ENCODE peak calls at places on chromosomes 3 and 15, in four cellular contexts. One of them, this sample, is unnamed.

GRCh38 chr15:63277044-63277892 is at the start of gene APH1B:
- DNase-seq in K562: peak; percentile 96
- DNase-seq in A549: peak; percentile 83
- DNase-seq in GM12878: no peak
- DNase-seq in this sample: peak; percentile 31

GRCh38 chr15:99621767-99622166 is 56.0 kb downstream of the MEF2A start:
- DNase-seq in K562: no peak
- DNase-seq in GM12878: no peak
- DNase-seq in A549: no peak
- DNase-seq in this sample: no peak

GRCh38 chr15:74330861-74331408 is 36.5 kb downstream of the CYP11A1 start:
- DNase-seq in A549: no peak
- DNase-seq in K562: no peak
- DNase-seq in GM12878: no peak
- DNase-seq in this sample: no peak

GRCh38 chr3:16790432-16791379 is 94.0 kb upstream of the PLCL2 start:
- DNase-seq in A549: no peak
- DNase-seq in GM12878: no peak
- DNase-seq in K562: no peak
- DNase-seq in this sample: no peak

GRCh38 chr15:90358124-90359033 is 6.3 kb downstream of the ZNF774 start:
- DNase-seq in K562: no peak
- DNase-seq in A549: peak; percentile 46
- DNase-seq in GM12878: no peak
- DNase-seq in this sample: no peak

GRCh38 chr15:79640206-79640605 is 208.1 kb downstream of the MINAR1 start:
- DNase-seq in K562: no peak
- DNase-seq in GM12878: no peak
- DNase-seq in A549: peak; percentile 91
- DNase-seq in this sample: peak; percentile 7

GRCh38 chr3:14113964-14114667 is 10.6 kb downstream of the CHCHD4 start:
- DNase-seq in GM12878: no peak
- DNase-seq in A549: no peak
- DNase-seq in K562: no peak
- DNase-seq in this sample: peak; percentile 47

GRCh38 chr3:18389108-18389733 is 35.9 kb downstream of the SATB1 start:
- DNase-seq in K562: no peak
- DNase-seq in A549: peak; percentile 15
- DNase-seq in GM12878: no peak
- DNase-seq in this sample: peak; percentile 3

GRCh38 chr3:105274958-105275357 is 91.8 kb upstream of the ALCAM start:
- DNase-seq in A549: peak; percentile 79
- DNase-seq in K562: no peak
- DNase-seq in GM12878: no peak
- DNase-seq in this sample: no peak

GRCh38 chr3:178989821-178990220 is 81.8 kb downstream of the ZMAT3 start:
- DNase-seq in GM12878: no peak
- DNase-seq in A549: no peak
- DNase-seq in K562: no peak
- DNase-seq in this sample: no peak

GRCh38 chr3:99960941-99961340 is 143.3 kb downstream of the CMSS1 start:
- DNase-seq in A549: no peak
- DNase-seq in K562: no peak
- DNase-seq in GM12878: no peak
- DNase-seq in this sample: no peak

GRCh38 chr3:23706116-23706515 is 99.6 kb upstream of the UBE2E1 start:
- DNase-seq in GM12878: no peak
- DNase-seq in K562: no peak
- DNase-seq in A549: no peak
- DNase-seq in this sample: no peak

GRCh38 chr15:41154412-41154811 is 38.3 kb upstream of the INO80 start:
- DNase-seq in A549: no peak
- DNase-seq in GM12878: no peak
- DNase-seq in K562: no peak
- DNase-seq in this sample: no peak

GRCh38 chr15:77186518-77187095 is 115.7 kb upstream of the TSPAN3 start:
- DNase-seq in A549: peak; percentile 42
- DNase-seq in GM12878: peak; percentile 39
- DNase-seq in K562: no peak
- DNase-seq in this sample: no peak

GRCh38 chr3:84318273-84318809 is 640.4 kb upstream of the CADM2 start:
- DNase-seq in A549: peak; percentile 1
- DNase-seq in K562: no peak
- DNase-seq in GM12878: no peak
- DNase-seq in this sample: no peak

GRCh38 chr15:22979069-22979698 is 984 bp downstream of the CYFIP1 start:
- DNase-seq in GM12878: no peak
- DNase-seq in K562: peak; percentile 51
- DNase-seq in A549: peak; percentile 73
- DNase-seq in this sample: peak; percentile 36

GRCh38 chr3:171865191-171865865 is 22.2 kb downstream of the TMEM212 start:
- DNase-seq in GM12878: no peak
- DNase-seq in A549: no peak
- DNase-seq in K562: no peak
- DNase-seq in this sample: no peak

GRCh38 chr3:125109541-125109925 is 53.7 kb upstream of the HEG1 start:
- DNase-seq in GM12878: no peak
- DNase-seq in K562: no peak
- DNase-seq in A549: no peak
- DNase-seq in this sample: no peak

GRCh38 chr15:39188930-39189329 is 391.9 kb upstream of the THBS1 start:
- DNase-seq in A549: peak; percentile 80
- DNase-seq in GM12878: no peak
- DNase-seq in K562: no peak
- DNase-seq in this sample: peak; percentile 37

GRCh38 chr3:124467980-124468902 is 262.0 kb upstream of the UMPS start:
- DNase-seq in GM12878: no peak
- DNase-seq in A549: peak; percentile 44
- DNase-seq in K562: peak; percentile 74
- DNase-seq in this sample: peak; percentile 20

GRCh38 chr3:137509354-137510045 is 254.6 kb upstream of the SOX14 start:
- DNase-seq in K562: no peak
- DNase-seq in A549: no peak
- DNase-seq in GM12878: no peak
- DNase-seq in this sample: peak; percentile 50

GRCh38 chr15:42491540-42492225 is 742 bp upstream of the ZNF106 start:
- DNase-seq in K562: no peak
- DNase-seq in A549: peak; percentile 30
- DNase-seq in GM12878: no peak
- DNase-seq in this sample: peak; percentile 27

GRCh38 chr15:71116366-71116765 is 1.1 kb downstream of the THSD4 start:
- DNase-seq in K562: no peak
- DNase-seq in GM12878: no peak
- DNase-seq in A549: no peak
- DNase-seq in this sample: no peak

GRCh38 chr15:69997701-69998273 is 99.9 kb downstream of the TLE3 start:
- DNase-seq in K562: no peak
- DNase-seq in A549: peak; percentile 70
- DNase-seq in GM12878: no peak
- DNase-seq in this sample: no peak

GRCh38 chr3:149120051-149120972 is 9.1 kb upstream of the HPS3 start:
- DNase-seq in A549: peak; percentile 80
- DNase-seq in K562: no peak
- DNase-seq in GM12878: peak; percentile 45
- DNase-seq in this sample: peak; percentile 62

GRCh38 chr15:101024709-101025108 is 105.6 kb downstream of the LRRK1 start:
- DNase-seq in GM12878: no peak
- DNase-seq in A549: no peak
- DNase-seq in K562: no peak
- DNase-seq in this sample: no peak

GRCh38 chr3:128620268-128620691 is 30.3 kb downstream of the RPN1 start:
- DNase-seq in GM12878: no peak
- DNase-seq in K562: no peak
- DNase-seq in A549: no peak
- DNase-seq in this sample: no peak

GRCh38 chr3:170815340-170815739 is 54.7 kb downstream of the RPL22L1 start:
- DNase-seq in A549: no peak
- DNase-seq in GM12878: no peak
- DNase-seq in K562: peak; percentile 21
- DNase-seq in this sample: peak; percentile 7

GRCh38 chr3:171457263-171458055 is 2.7 kb downstream of the TNIK start:
- DNase-seq in K562: no peak
- DNase-seq in A549: no peak
- DNase-seq in GM12878: no peak
- DNase-seq in this sample: no peak

GRCh38 chr15:87739866-87740265 is 516.7 kb downstream of the NTRK3 start:
- DNase-seq in A549: no peak
- DNase-seq in K562: no peak
- DNase-seq in GM12878: no peak
- DNase-seq in this sample: no peak

GRCh38 chr15:39907216-39907615 is 12.8 kb downstream of the GPR176 start:
- DNase-seq in GM12878: no peak
- DNase-seq in K562: no peak
- DNase-seq in A549: no peak
- DNase-seq in this sample: peak; percentile 9

GRCh38 chr15:88791637-88792036 is 11.6 kb upstream of the ACAN start:
- DNase-seq in A549: peak; percentile 18
- DNase-seq in K562: no peak
- DNase-seq in GM12878: no peak
- DNase-seq in this sample: no peak

GRCh38 chr3:66499881-66500574 is 794 bp downstream of the LRIG1 start:
- DNase-seq in K562: no peak
- DNase-seq in GM12878: no peak
- DNase-seq in A549: no peak
- DNase-seq in this sample: no peak

GRCh38 chr3:107545680-107546120 is 22.9 kb downstream of the BBX start:
- DNase-seq in A549: no peak
- DNase-seq in GM12878: no peak
- DNase-seq in K562: no peak
- DNase-seq in this sample: no peak

GRCh38 chr3:194686414-194686815 is 732 bp downstream of the FAM43A start:
- DNase-seq in K562: no peak
- DNase-seq in A549: no peak
- DNase-seq in GM12878: no peak
- DNase-seq in this sample: no peak

DNA sequence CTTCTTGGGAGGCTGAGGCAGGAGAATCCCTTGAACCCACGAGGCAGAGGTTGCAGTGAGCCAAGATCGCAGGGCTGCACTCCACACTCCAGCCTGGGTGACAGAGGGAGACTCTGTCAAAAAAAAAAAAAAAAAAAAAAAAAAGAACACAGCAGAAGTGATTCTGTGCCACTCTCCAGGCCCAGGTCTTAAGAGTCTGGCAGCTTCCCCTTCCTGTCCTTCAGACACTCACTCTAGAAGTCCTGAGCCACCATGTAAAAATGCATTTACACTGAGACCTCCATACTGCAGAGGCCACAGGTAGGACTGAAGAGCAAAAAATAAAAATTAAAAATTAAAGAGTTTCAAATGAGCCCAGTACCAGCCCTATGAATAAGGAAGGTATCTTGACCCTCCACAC is 11.8 kb upstream of the CDV3 start:
- DNase-seq in K562: no peak
- DNase-seq in GM12878: no peak
- DNase-seq in A549: no peak
- DNase-seq in this sample: no peak
- TF ChIP-seq POLR2AphosphoS2 in K562: no peak
- TF ChIP-seq POLR2AphosphoS2 in GM12878: no peak
- TF ChIP-seq POLR2AphosphoS2 in A549: no peak
- TF ChIP-seq POLR2AphosphoS2 in this sample: no peak

GRCh38 chr15:52797625-52798501 is 7.7 kb upstream of the ONECUT1 start:
- DNase-seq in A549: no peak
- DNase-seq in K562: no peak
- DNase-seq in GM12878: no peak
- DNase-seq in this sample: no peak

GRCh38 chr15:52795464-52796227 is 5.5 kb upstream of the ONECUT1 start:
- DNase-seq in K562: no peak
- DNase-seq in A549: no peak
- DNase-seq in GM12878: no peak
- DNase-seq in this sample: no peak

GRCh38 chr15:52796742-52797515 is 6.8 kb upstream of the ONECUT1 start:
- DNase-seq in A549: no peak
- DNase-seq in K562: no peak
- DNase-seq in GM12878: no peak
- DNase-seq in this sample: no peak

GRCh38 chr15:52796228-52796521 is 6.0 kb upstream of the ONECUT1 start:
- DNase-seq in A549: no peak
- DNase-seq in K562: no peak
- DNase-seq in GM12878: no peak
- DNase-seq in this sample: no peak

GRCh38 chr15:52794665-52795463 is 4.7 kb upstream of the ONECUT1 start:
- DNase-seq in A549: no peak
- DNase-seq in K562: no peak
- DNase-seq in GM12878: no peak
- DNase-seq in this sample: no peak
- TF ChIP-seq POLR2AphosphoS2 in A549: no peak
- TF ChIP-seq POLR2AphosphoS2 in K562: no peak
- TF ChIP-seq POLR2AphosphoS2 in GM12878: no peak
- TF ChIP-seq POLR2AphosphoS2 in this sample: no peak

GRCh38 chr3:126266291-126266840 is 86.0 kb upstream of the ALDH1L1 start:
- DNase-seq in A549: peak; percentile 11
- DNase-seq in K562: no peak
- DNase-seq in GM12878: no peak
- DNase-seq in this sample: no peak
- TF ChIP-seq POLR2AphosphoS2 in A549: no peak
- TF ChIP-seq POLR2AphosphoS2 in K562: no peak
- TF ChIP-seq POLR2AphosphoS2 in GM12878: no peak
- TF ChIP-seq POLR2AphosphoS2 in this sample: no peak

GRCh38 chr3:15241341-15241740 is 35.3 kb downstream of the CAPN7 start:
- DNase-seq in GM12878: no peak
- DNase-seq in A549: peak; percentile 32
- DNase-seq in K562: peak; percentile 67
- DNase-seq in this sample: no peak
- TF ChIP-seq POLR2AphosphoS2 in GM12878: no peak
- TF ChIP-seq POLR2AphosphoS2 in A549: no peak
- TF ChIP-seq POLR2AphosphoS2 in K562: no peak
- TF ChIP-seq POLR2AphosphoS2 in this sample: no peak

DNA sequence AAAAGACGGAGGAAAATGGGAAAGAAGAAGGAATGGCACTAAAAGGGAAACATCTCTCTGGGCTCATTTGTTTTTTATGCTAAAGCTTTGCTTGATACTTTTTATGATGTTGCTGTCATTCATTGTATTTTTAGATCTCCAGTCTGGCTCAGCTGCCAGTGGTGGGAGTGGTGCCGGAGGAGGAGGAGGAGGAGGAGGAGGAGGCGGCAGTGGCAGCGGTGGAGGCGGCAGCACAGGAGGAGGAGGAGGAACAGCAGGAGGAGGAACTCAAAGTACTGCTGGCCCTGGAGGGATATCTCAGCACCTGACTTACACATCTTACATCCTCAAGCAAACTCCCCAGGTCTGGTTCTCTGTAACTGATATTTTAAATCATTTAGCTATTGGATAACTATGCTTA is 49.6 kb downstream of the MAP6D1 start:
- DNase-seq in GM12878: no peak
- DNase-seq in A549: no peak
- DNase-seq in K562: no peak
- DNase-seq in this sample: no peak
- TF ChIP-seq POLR2AphosphoS2 in GM12878: no peak
- TF ChIP-seq POLR2AphosphoS2 in A549: no peak
- TF ChIP-seq POLR2AphosphoS2 in K562: no peak
- TF ChIP-seq POLR2AphosphoS2 in this sample: no peak